ENCODE peak calls at places on chromosomes 16 and 17, in four cellular contexts. N is HepG2, D is SK-N-SH, G is A549. Q is an unnamed sample.

GRCh38 chr17:39239640-39240314 is 14.0 kb upstream of the STAC2 start:
- DNase-seq in G (peak; percentile 60), N (peak; percentile 55), D (peak; percentile 72), Q (no peak)

GRCh38 chr16:66923866-66924265 is 1.5 kb downstream of the RRAD start:
- DNase-seq in N (no peak), D (no peak), G (no peak), Q (no peak)

GRCh38 chr17:66337268-66337667 is 34.9 kb downstream of the PRKCA start:
- DNase-seq in G (no peak), D (no peak), N (no peak), Q (no peak)

GRCh38 chr16:6190756-6191155 is 1093.2 kb upstream of the EEF2KMT start:
- DNase-seq in N (no peak), D (no peak), G (no peak), Q (no peak)

GRCh38 chr16:77956231-77956630 is 66.1 kb upstream of the CLEC3A start:
- DNase-seq in G (no peak), D (no peak), N (no peak), Q (no peak)

GRCh38 chr16:85296859-85297698 is 184.8 kb upstream of the CIBAR2 start:
- DNase-seq in D (peak; percentile 72), N (peak; percentile 52), G (peak; percentile 53), Q (no peak)

GRCh38 chr16:67775273-67775672 is 31.1 kb downstream of the RANBP10 start:
- DNase-seq in N (no peak), G (no peak), D (no peak), Q (no peak)

GRCh38 chr17:4632583-4632923 is 8.9 kb downstream of the ALOX15 start:
- DNase-seq in G (peak; percentile 28), D (no peak), N (no peak), Q (no peak)

GRCh38 chr16:67764153-67764552 is 42.2 kb downstream of the RANBP10 start:
- DNase-seq in G (no peak), D (no peak), N (no peak), Q (no peak)

GRCh38 chr17:75267403-75268232 is 3.4 kb downstream of the MIF4GD start:
- DNase-seq in G (peak; percentile 68), N (peak; percentile 86), D (peak; percentile 21), Q (no peak)

GRCh38 chr17:31598921-31599571 is 207.6 kb downstream of the RAB11FIP4 start:
- DNase-seq in D (no peak), N (peak; percentile 40), G (peak; percentile 43), Q (no peak)

GRCh38 chr17:80789356-80789902 is 202.2 kb upstream of the CHMP6 start:
- DNase-seq in D (no peak), G (peak; percentile 57), N (no peak), Q (peak; percentile 64)

GRCh38 chr17:42023524-42024349 is 3.8 kb downstream of the NKIRAS2 start:
- DNase-seq in N (no peak), G (no peak), D (no peak), Q (no peak)

GRCh38 chr16:80743772-80744171 is 60.6 kb downstream of the CDYL2 start:
- DNase-seq in G (no peak), N (no peak), D (no peak), Q (no peak)

GRCh38 chr16:27169511-27170071 is 33.7 kb upstream of the KDM8 start:
- DNase-seq in N (peak; percentile 53), G (peak; percentile 68), D (peak; percentile 29), Q (peak; percentile 13)

GRCh38 chr16:83995756-83996155 is 27.7 kb downstream of the NECAB2 start:
- DNase-seq in G (no peak), D (no peak), N (no peak), Q (no peak)

GRCh38 chr17:954431-955164 is 25.0 kb downstream of the NXN start:
- DNase-seq in D (no peak), G (peak; percentile 90), N (peak; percentile 90), Q (no peak)

GRCh38 chr17:6800422-6801027 is 24.5 kb downstream of the FBXO39 start:
- DNase-seq in G (no peak), N (no peak), D (no peak), Q (no peak)

GRCh38 chr16:80968386-80969113 is 38.1 kb downstream of the CMC2 start:
- DNase-seq in D (no peak), G (peak; percentile 66), N (no peak), Q (no peak)

GRCh38 chr16:79605999-79606398 is 5.5 kb upstream of the MAF start:
- DNase-seq in D (no peak), G (peak; percentile 16), N (no peak), Q (no peak)

GRCh38 chr16:78211200-78211599 is 111.7 kb downstream of the WWOX start:
- DNase-seq in D (no peak), G (no peak), N (no peak), Q (no peak)

GRCh38 chr17:5665164-5665563 is 80.9 kb upstream of the NLRP1 start:
- DNase-seq in D (no peak), N (no peak), G (no peak), Q (no peak)

GRCh38 chr17:5416886-5417285 is 2.6 kb downstream of the NUP88 start:
- DNase-seq in G (no peak), N (no peak), D (no peak), Q (no peak)

GRCh38 chr16:1184156-1184868 is 31.4 kb downstream of the CACNA1H start:
- DNase-seq in G (peak; percentile 57), D (no peak), N (peak; percentile 76), Q (no peak)

GRCh38 chr17:40538936-40539705 is 26.2 kb downstream of the CCR7 start:
- DNase-seq in N (no peak), D (no peak), G (no peak), Q (no peak)

GRCh38 chr16:27346818-27347217 is 33.0 kb downstream of the IL4R start:
- DNase-seq in G (no peak), D (no peak), N (no peak), Q (no peak)

GRCh38 chr16:19703218-19703617 is 14.8 kb downstream of the KNOP1 start:
- DNase-seq in G (no peak), N (no peak), D (no peak), Q (no peak)

DNA sequence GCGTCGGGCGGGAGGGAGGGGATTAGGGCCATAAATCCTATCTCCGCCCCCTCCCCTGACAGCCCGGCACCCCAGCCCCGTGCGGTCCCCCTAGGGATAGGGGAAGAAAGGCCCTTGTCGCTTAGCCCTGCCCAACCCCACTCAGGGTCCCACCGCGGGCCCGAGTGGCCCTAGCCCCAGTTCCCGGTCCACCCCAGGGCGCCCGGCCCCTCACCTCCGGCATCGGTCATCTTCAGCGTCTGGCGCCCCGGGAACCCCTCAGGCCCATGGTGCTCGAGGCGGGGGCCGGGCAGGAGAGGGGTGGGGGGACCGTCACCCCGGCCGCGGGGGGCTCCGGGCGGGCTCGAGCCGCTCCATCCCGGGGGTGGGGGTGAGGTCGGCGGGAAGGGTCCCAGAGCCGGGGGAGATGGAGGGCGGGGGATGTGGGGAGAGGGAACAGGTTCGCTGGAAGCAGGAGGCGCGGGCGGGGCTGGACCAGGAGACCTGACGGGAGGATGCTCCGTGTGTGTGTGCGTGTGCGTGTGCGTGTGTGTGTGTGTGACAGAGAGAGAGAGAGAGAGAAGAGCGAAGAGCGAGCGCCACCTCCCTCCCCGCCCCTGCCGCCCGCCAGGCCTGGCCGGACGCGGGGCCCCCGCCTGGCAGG is 536 bp downstream of the SAMD14 start:
- DNase-seq in N (no peak), G (peak; percentile 66), D (peak; percentile 94), Q (no peak)
- TF ChIP-seq PBX3 in N (no peak), G (no peak), D (no peak), Q (no peak)

DNA sequence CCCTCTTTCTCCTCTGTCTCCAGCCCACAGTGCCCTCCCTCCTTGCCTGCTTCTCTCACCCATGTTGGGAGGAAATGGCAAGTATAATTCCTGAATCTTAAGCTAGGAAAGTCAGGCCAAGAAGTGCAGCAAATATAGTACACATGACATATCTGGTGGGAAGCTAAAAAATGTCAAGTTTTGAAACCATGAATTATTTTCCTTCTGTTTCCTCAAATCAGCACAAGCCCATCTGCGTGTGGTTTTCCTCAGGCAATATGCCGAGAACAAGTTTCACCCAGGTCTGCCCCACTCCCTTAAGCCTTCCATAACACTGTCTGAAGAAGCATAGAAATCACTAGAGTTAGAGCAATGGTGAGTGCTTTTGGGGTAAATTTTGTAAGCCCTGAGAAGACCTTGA is 502.8 kb upstream of the CDH11 start:
- DNase-seq in D (no peak), N (no peak), G (no peak), Q (no peak)
- TF ChIP-seq PBX3 in D (no peak), N (no peak), G (no peak), Q (no peak)

GRCh38 chr17:37479025-37479424 is 10.7 kb upstream of the DUSP14 start:
- DNase-seq in G (no peak), D (no peak), N (no peak), Q (no peak)

GRCh38 chr17:37485938-37486570 is 3.6 kb upstream of the DUSP14 start:
- DNase-seq in D (no peak), G (no peak), N (no peak), Q (no peak)

GRCh38 chr17:37480427-37480826 is 9.3 kb upstream of the DUSP14 start:
- DNase-seq in G (no peak), N (no peak), D (no peak), Q (no peak)

GRCh38 chr17:37481001-37481665 is 8.6 kb upstream of the DUSP14 start:
- DNase-seq in D (no peak), G (no peak), N (no peak), Q (no peak)

DNA sequence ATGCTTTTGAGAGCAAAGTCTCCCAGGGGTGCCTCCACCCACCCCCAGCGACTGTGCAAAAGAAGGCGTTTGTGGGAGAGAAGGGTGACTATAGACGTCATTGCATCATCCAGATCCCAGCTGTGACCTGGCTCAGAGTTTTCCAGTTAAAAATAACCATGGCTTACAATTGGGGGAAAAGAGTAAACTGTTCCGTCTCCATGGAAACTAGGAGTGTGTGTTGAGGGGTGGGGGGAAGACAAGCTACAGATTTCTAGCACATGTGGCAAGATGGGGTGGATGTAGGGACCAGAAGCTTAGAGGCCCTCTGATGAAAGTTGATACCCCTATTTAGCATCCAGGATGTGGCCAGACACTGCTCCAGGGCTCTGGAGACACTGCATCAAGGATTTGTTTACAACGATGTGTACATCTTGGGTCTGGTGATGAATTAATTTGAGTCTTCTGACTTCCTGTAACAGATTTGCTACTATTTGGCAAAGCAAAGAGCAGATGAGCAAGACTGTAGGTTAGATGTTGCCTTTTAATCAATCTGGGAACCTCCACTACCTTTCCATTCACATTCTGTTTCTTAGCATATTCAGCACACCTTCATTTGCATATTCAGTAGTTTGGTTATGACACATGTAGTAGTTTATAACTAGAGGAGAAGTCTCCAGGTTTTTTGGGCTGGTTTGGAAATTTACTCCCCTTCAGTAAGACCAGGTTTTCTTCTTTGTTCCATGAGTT is 6.2 kb upstream of the DUSP14 start:
- DNase-seq in N (no peak), D (peak; percentile 42), G (peak; percentile 53), Q (no peak)
- TF ChIP-seq PBX3 in N (no peak), D (no peak), G (no peak), Q (no peak)

GRCh38 chr17:65181237-65182061 is 44.3 kb downstream of the RGS9 start:
- DNase-seq in N (no peak), G (no peak), D (no peak), Q (peak; percentile 90)

GRCh38 chr17:65175952-65176351 is 38.8 kb downstream of the RGS9 start:
- DNase-seq in N (no peak), D (no peak), G (no peak), Q (no peak)

GRCh38 chr17:65176646-65177409 is 39.7 kb downstream of the RGS9 start:
- DNase-seq in G (no peak), D (no peak), N (no peak), Q (no peak)

GRCh38 chr17:65174974-65175373 is 37.8 kb downstream of the RGS9 start:
- DNase-seq in G (no peak), N (no peak), D (no peak), Q (no peak)

DNA sequence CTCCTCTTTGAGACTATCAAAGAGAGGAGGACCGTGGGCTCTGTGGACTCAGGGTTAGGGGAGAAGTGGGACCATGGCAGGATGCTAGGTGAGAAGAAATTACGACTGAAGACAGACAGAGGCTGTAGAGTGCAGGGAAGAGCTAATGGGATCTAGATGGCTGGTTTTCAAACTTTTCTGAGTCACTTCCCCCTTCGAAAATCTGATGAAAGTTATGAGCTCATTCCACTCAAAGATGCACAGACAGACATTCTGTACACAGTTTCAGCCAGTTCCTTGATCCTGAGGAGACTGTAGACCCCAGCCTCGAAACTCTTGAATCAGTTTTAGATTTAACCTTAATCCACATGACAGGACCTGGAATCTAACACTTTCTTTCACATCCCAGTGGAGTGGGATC is 40.7 kb downstream of the RGS9 start:
- DNase-seq in G (no peak), D (no peak), N (no peak), Q (no peak)
- TF ChIP-seq PBX3 in G (no peak), D (peak; percentile 77), N (no peak), Q (no peak)

Q was measured in GM12878.